ENCODE peak calls at places on chromosomes 16 and 17, in eight cellular contexts. T, J, R, A, P, W, Y and D are unnamed samples.

GRCh38 chr16:87392823-87393679 is 915 bp downstream of the MAP1LC3B start:
- DNase-seq in W (no peak), Y (peak), J (peak), P (peak), R (peak), A (peak), T (peak), D (peak)

GRCh38 chr17:81448442-81448841 is 53.2 kb downstream of the BAHCC1 start:
- DNase-seq in T (no peak), J (no peak), P (no peak), Y (no peak), W (no peak), A (no peak), R (no peak), D (no peak)

GRCh38 chr17:6393368-6393952 is 41.5 kb downstream of the AIPL1 start:
- DNase-seq in A (no peak), P (no peak), R (no peak), J (no peak), T (peak), Y (no peak), W (no peak), D (no peak)

GRCh38 chr17:81236784-81237183 is 2.1 kb downstream of the TEPSIN start:
- DNase-seq in P (no peak), T (no peak), J (no peak), A (no peak), W (no peak), Y (no peak), R (no peak), D (no peak)

GRCh38 chr16:77212736-77213541 is 13.7 kb downstream of the SYCE1L start:
- DNase-seq in Y (no peak), R (peak), A (peak), J (peak), P (peak), W (peak), T (peak), D (peak)

GRCh38 chr17:54898576-54898975 is 2.1 kb upstream of the TOM1L1 start:
- DNase-seq in W (no peak), R (no peak), Y (no peak), J (no peak), P (no peak), A (no peak), T (no peak), D (no peak)

GRCh38 chr16:75591001-75591852 is 25.0 kb downstream of the GABARAPL2 start:
- DNase-seq in W (no peak), J (no peak), T (no peak), R (peak), A (no peak), P (peak), Y (no peak), D (no peak)

GRCh38 chr17:59368218-59368857 is 36.9 kb downstream of the YPEL2 start:
- DNase-seq in P (no peak), J (no peak), A (no peak), W (no peak), T (no peak), R (no peak), Y (no peak), D (no peak)

GRCh38 chr16:28826141-28826540 is 3.3 kb downstream of the ATXN2L start:
- DNase-seq in W (no peak), J (no peak), Y (no peak), T (no peak), P (no peak), R (no peak), A (no peak), D (no peak)

GRCh38 chr17:78529871-78530670 is 47.1 kb downstream of the DNAH17 start:
- DNase-seq in P (no peak), T (no peak), Y (peak), R (no peak), A (no peak), J (no peak), W (no peak), D (no peak)